ENCODE peak calls at places on chromosomes 12 and 14, in nine cellular contexts. One of them, this sample, is unnamed.

GRCh38 chr14:38419579-38419978 is 163.7 kb upstream of the CLEC14A start:
- DNase-seq in KG1: no peak
- DNase-seq in activated T-helper 1 cell treated with anti-CD3 and anti-CD28 coated beads, Interleukin-2, amount 50 U/mL, for 16 hours: no peak
- DNase-seq in AG04449: no peak
- DNase-seq in heart right ventricle: no peak
- DNase-seq in dorsolateral prefrontal cortex: no peak
- DNase-seq in B cell: no peak
- DNase-seq in HEK293T: no peak
- DNase-seq in lower leg skin: no peak
- DNase-seq in this sample: no peak

GRCh38 chr12:51549637-51550036 is 41.4 kb upstream of the SCN8A start:
- DNase-seq in HEK293T: no peak
- DNase-seq in B cell: no peak
- DNase-seq in AG04449: peak
- DNase-seq in activated T-helper 1 cell treated with anti-CD3 and anti-CD28 coated beads, Interleukin-2, amount 50 U/mL, for 16 hours: no peak
- DNase-seq in KG1: no peak
- DNase-seq in lower leg skin: no peak
- DNase-seq in dorsolateral prefrontal cortex: no peak
- DNase-seq in heart right ventricle: no peak
- DNase-seq in this sample: no peak

GRCh38 chr12:5614206-5614605 is 182.3 kb downstream of the NTF3 start:
- DNase-seq in dorsolateral prefrontal cortex: no peak
- DNase-seq in HEK293T: no peak
- DNase-seq in activated T-helper 1 cell treated with anti-CD3 and anti-CD28 coated beads, Interleukin-2, amount 50 U/mL, for 16 hours: no peak
- DNase-seq in heart right ventricle: no peak
- DNase-seq in AG04449: no peak
- DNase-seq in B cell: no peak
- DNase-seq in KG1: no peak
- DNase-seq in lower leg skin: no peak
- DNase-seq in this sample: no peak

GRCh38 chr12:70365648-70366518 is at the start of gene KCNMB4:
- DNase-seq in activated T-helper 1 cell treated with anti-CD3 and anti-CD28 coated beads, Interleukin-2, amount 50 U/mL, for 16 hours: peak
- DNase-seq in heart right ventricle: peak
- DNase-seq in HEK293T: peak
- DNase-seq in AG04449: no peak
- DNase-seq in KG1: peak
- DNase-seq in lower leg skin: peak
- DNase-seq in dorsolateral prefrontal cortex: peak
- DNase-seq in B cell: peak
- DNase-seq in this sample: peak

GRCh38 chr14:100102156-100102785 is 37.0 kb downstream of the EVL start:
- DNase-seq in activated T-helper 1 cell treated with anti-CD3 and anti-CD28 coated beads, Interleukin-2, amount 50 U/mL, for 16 hours: no peak
- DNase-seq in KG1: no peak
- DNase-seq in dorsolateral prefrontal cortex: no peak
- DNase-seq in B cell: no peak
- DNase-seq in heart right ventricle: no peak
- DNase-seq in AG04449: no peak
- DNase-seq in HEK293T: no peak
- DNase-seq in lower leg skin: no peak
- DNase-seq in this sample: peak

GRCh38 chr14:30243157-30243556 is 315.5 kb upstream of the PRKD1 start:
- DNase-seq in dorsolateral prefrontal cortex: no peak
- DNase-seq in KG1: no peak
- DNase-seq in lower leg skin: no peak
- DNase-seq in HEK293T: no peak
- DNase-seq in B cell: no peak
- DNase-seq in activated T-helper 1 cell treated with anti-CD3 and anti-CD28 coated beads, Interleukin-2, amount 50 U/mL, for 16 hours: no peak
- DNase-seq in heart right ventricle: no peak
- DNase-seq in AG04449: no peak
- DNase-seq in this sample: no peak

GRCh38 chr14:69105326-69105725 is 47.6 kb downstream of the DCAF5 start:
- DNase-seq in dorsolateral prefrontal cortex: no peak
- DNase-seq in KG1: no peak
- DNase-seq in AG04449: no peak
- DNase-seq in heart right ventricle: no peak
- DNase-seq in HEK293T: no peak
- DNase-seq in activated T-helper 1 cell treated with anti-CD3 and anti-CD28 coated beads, Interleukin-2, amount 50 U/mL, for 16 hours: no peak
- DNase-seq in B cell: no peak
- DNase-seq in lower leg skin: no peak
- DNase-seq in this sample: no peak

GRCh38 chr14:103140316-103141109 is 17.3 kb downstream of the TNFAIP2 start:
- DNase-seq in KG1: no peak
- DNase-seq in HEK293T: no peak
- DNase-seq in lower leg skin: no peak
- DNase-seq in heart right ventricle: no peak
- DNase-seq in AG04449: no peak
- DNase-seq in B cell: peak
- DNase-seq in dorsolateral prefrontal cortex: no peak
- DNase-seq in activated T-helper 1 cell treated with anti-CD3 and anti-CD28 coated beads, Interleukin-2, amount 50 U/mL, for 16 hours: no peak
- DNase-seq in this sample: no peak

GRCh38 chr12:130714091-130714590 is 2.0 kb downstream of the RIMBP2 start:
- DNase-seq in dorsolateral prefrontal cortex: peak
- DNase-seq in HEK293T: no peak
- DNase-seq in lower leg skin: no peak
- DNase-seq in B cell: no peak
- DNase-seq in KG1: no peak
- DNase-seq in activated T-helper 1 cell treated with anti-CD3 and anti-CD28 coated beads, Interleukin-2, amount 50 U/mL, for 16 hours: no peak
- DNase-seq in AG04449: no peak
- DNase-seq in heart right ventricle: no peak
- DNase-seq in this sample: no peak

GRCh38 chr14:85634205-85634604 is 104.3 kb downstream of the FLRT2 start:
- DNase-seq in lower leg skin: no peak
- DNase-seq in B cell: no peak
- DNase-seq in heart right ventricle: no peak
- DNase-seq in HEK293T: no peak
- DNase-seq in KG1: no peak
- DNase-seq in AG04449: no peak
- DNase-seq in activated T-helper 1 cell treated with anti-CD3 and anti-CD28 coated beads, Interleukin-2, amount 50 U/mL, for 16 hours: no peak
- DNase-seq in dorsolateral prefrontal cortex: no peak
- DNase-seq in this sample: no peak

GRCh38 chr12:51009038-51009437 is 17.1 kb downstream of the SLC11A2 start:
- DNase-seq in activated T-helper 1 cell treated with anti-CD3 and anti-CD28 coated beads, Interleukin-2, amount 50 U/mL, for 16 hours: no peak
- DNase-seq in AG04449: no peak
- DNase-seq in heart right ventricle: peak
- DNase-seq in dorsolateral prefrontal cortex: peak
- DNase-seq in lower leg skin: peak
- DNase-seq in HEK293T: no peak
- DNase-seq in KG1: peak
- DNase-seq in B cell: peak
- DNase-seq in this sample: no peak

GRCh38 chr12:22541496-22541895 is 2.8 kb downstream of the C2CD5 start:
- DNase-seq in KG1: no peak
- DNase-seq in heart right ventricle: no peak
- DNase-seq in B cell: no peak
- DNase-seq in AG04449: no peak
- DNase-seq in HEK293T: no peak
- DNase-seq in dorsolateral prefrontal cortex: no peak
- DNase-seq in lower leg skin: no peak
- DNase-seq in activated T-helper 1 cell treated with anti-CD3 and anti-CD28 coated beads, Interleukin-2, amount 50 U/mL, for 16 hours: no peak
- DNase-seq in this sample: no peak

GRCh38 chr14:96053600-96054381 is 14.6 kb downstream of the C14orf132 start:
- DNase-seq in AG04449: peak
- DNase-seq in B cell: no peak
- DNase-seq in KG1: no peak
- DNase-seq in heart right ventricle: peak
- DNase-seq in dorsolateral prefrontal cortex: peak
- DNase-seq in HEK293T: no peak
- DNase-seq in lower leg skin: peak
- DNase-seq in activated T-helper 1 cell treated with anti-CD3 and anti-CD28 coated beads, Interleukin-2, amount 50 U/mL, for 16 hours: no peak
- DNase-seq in this sample: no peak

GRCh38 chr12:114343585-114343984 is 62.4 kb downstream of the TBX5 start:
- DNase-seq in B cell: no peak
- DNase-seq in lower leg skin: no peak
- DNase-seq in KG1: no peak
- DNase-seq in HEK293T: no peak
- DNase-seq in activated T-helper 1 cell treated with anti-CD3 and anti-CD28 coated beads, Interleukin-2, amount 50 U/mL, for 16 hours: no peak
- DNase-seq in heart right ventricle: no peak
- DNase-seq in AG04449: no peak
- DNase-seq in dorsolateral prefrontal cortex: no peak
- DNase-seq in this sample: no peak

GRCh38 chr12:104656921-104657320 is 200.2 kb downstream of the CHST11 start:
- DNase-seq in lower leg skin: peak
- DNase-seq in AG04449: no peak
- DNase-seq in HEK293T: no peak
- DNase-seq in activated T-helper 1 cell treated with anti-CD3 and anti-CD28 coated beads, Interleukin-2, amount 50 U/mL, for 16 hours: no peak
- DNase-seq in KG1: no peak
- DNase-seq in dorsolateral prefrontal cortex: no peak
- DNase-seq in B cell: no peak
- DNase-seq in heart right ventricle: no peak
- DNase-seq in this sample: no peak

GRCh38 chr12:47621960-47622359 is 83.9 kb downstream of the RPAP3 start:
- DNase-seq in AG04449: no peak
- DNase-seq in heart right ventricle: no peak
- DNase-seq in dorsolateral prefrontal cortex: no peak
- DNase-seq in HEK293T: no peak
- DNase-seq in B cell: no peak
- DNase-seq in lower leg skin: no peak
- DNase-seq in KG1: no peak
- DNase-seq in activated T-helper 1 cell treated with anti-CD3 and anti-CD28 coated beads, Interleukin-2, amount 50 U/mL, for 16 hours: no peak
- DNase-seq in this sample: no peak

GRCh38 chr12:47840571-47840970 is 20.9 kb upstream of the HDAC7 start:
- DNase-seq in dorsolateral prefrontal cortex: no peak
- DNase-seq in KG1: no peak
- DNase-seq in HEK293T: no peak
- DNase-seq in lower leg skin: no peak
- DNase-seq in activated T-helper 1 cell treated with anti-CD3 and anti-CD28 coated beads, Interleukin-2, amount 50 U/mL, for 16 hours: no peak
- DNase-seq in AG04449: no peak
- DNase-seq in heart right ventricle: no peak
- DNase-seq in B cell: no peak
- DNase-seq in this sample: no peak

GRCh38 chr12:104049278-104050257 is at the start of gene GLT8D2:
- DNase-seq in AG04449: no peak
- DNase-seq in KG1: no peak
- DNase-seq in HEK293T: peak
- DNase-seq in dorsolateral prefrontal cortex: no peak
- DNase-seq in B cell: no peak
- DNase-seq in lower leg skin: no peak
- DNase-seq in heart right ventricle: peak
- DNase-seq in activated T-helper 1 cell treated with anti-CD3 and anti-CD28 coated beads, Interleukin-2, amount 50 U/mL, for 16 hours: no peak
- DNase-seq in this sample: no peak

GRCh38 chr14:106419432-106419831 is 893.0 kb downstream of the TMEM121 start:
- DNase-seq in dorsolateral prefrontal cortex: no peak
- DNase-seq in KG1: no peak
- DNase-seq in activated T-helper 1 cell treated with anti-CD3 and anti-CD28 coated beads, Interleukin-2, amount 50 U/mL, for 16 hours: no peak
- DNase-seq in heart right ventricle: no peak
- DNase-seq in AG04449: no peak
- DNase-seq in lower leg skin: no peak
- DNase-seq in HEK293T: no peak
- DNase-seq in B cell: no peak
- DNase-seq in this sample: no peak

GRCh38 chr14:68797180-68797670 is 4.4 kb upstream of the ZFP36L1 start:
- DNase-seq in HEK293T: no peak
- DNase-seq in KG1: no peak
- DNase-seq in heart right ventricle: no peak
- DNase-seq in dorsolateral prefrontal cortex: no peak
- DNase-seq in B cell: no peak
- DNase-seq in activated T-helper 1 cell treated with anti-CD3 and anti-CD28 coated beads, Interleukin-2, amount 50 U/mL, for 16 hours: no peak
- DNase-seq in lower leg skin: peak
- DNase-seq in AG04449: no peak
- DNase-seq in this sample: peak

GRCh38 chr14:70011098-70011497 is 131.9 kb downstream of the SMOC1 start:
- DNase-seq in lower leg skin: no peak
- DNase-seq in dorsolateral prefrontal cortex: no peak
- DNase-seq in KG1: no peak
- DNase-seq in AG04449: no peak
- DNase-seq in activated T-helper 1 cell treated with anti-CD3 and anti-CD28 coated beads, Interleukin-2, amount 50 U/mL, for 16 hours: no peak
- DNase-seq in HEK293T: no peak
- DNase-seq in heart right ventricle: no peak
- DNase-seq in B cell: no peak
- DNase-seq in this sample: no peak

GRCh38 chr12:1922075-1922709 is 3.7 kb upstream of the CACNA2D4 start:
- DNase-seq in AG04449: no peak
- DNase-seq in heart right ventricle: no peak
- DNase-seq in activated T-helper 1 cell treated with anti-CD3 and anti-CD28 coated beads, Interleukin-2, amount 50 U/mL, for 16 hours: no peak
- DNase-seq in lower leg skin: no peak
- DNase-seq in KG1: no peak
- DNase-seq in HEK293T: no peak
- DNase-seq in dorsolateral prefrontal cortex: no peak
- DNase-seq in B cell: no peak
- DNase-seq in this sample: no peak

GRCh38 chr14:21025374-21026151 is 702 bp upstream of the NDRG2 start:
- DNase-seq in B cell: no peak
- DNase-seq in dorsolateral prefrontal cortex: peak
- DNase-seq in KG1: no peak
- DNase-seq in activated T-helper 1 cell treated with anti-CD3 and anti-CD28 coated beads, Interleukin-2, amount 50 U/mL, for 16 hours: no peak
- DNase-seq in heart right ventricle: peak
- DNase-seq in AG04449: no peak
- DNase-seq in HEK293T: no peak
- DNase-seq in lower leg skin: peak
- DNase-seq in this sample: no peak

GRCh38 chr14:104284107-104284592 is 145.8 kb downstream of the KIF26A start:
- DNase-seq in heart right ventricle: no peak
- DNase-seq in KG1: no peak
- DNase-seq in AG04449: no peak
- DNase-seq in activated T-helper 1 cell treated with anti-CD3 and anti-CD28 coated beads, Interleukin-2, amount 50 U/mL, for 16 hours: no peak
- DNase-seq in dorsolateral prefrontal cortex: peak
- DNase-seq in B cell: no peak
- DNase-seq in lower leg skin: no peak
- DNase-seq in HEK293T: no peak
- DNase-seq in this sample: no peak

GRCh38 chr12:39538679-39539104 is 80.9 kb downstream of the ABCD2 start:
- DNase-seq in lower leg skin: no peak
- DNase-seq in HEK293T: no peak
- DNase-seq in KG1: no peak
- DNase-seq in activated T-helper 1 cell treated with anti-CD3 and anti-CD28 coated beads, Interleukin-2, amount 50 U/mL, for 16 hours: no peak
- DNase-seq in dorsolateral prefrontal cortex: no peak
- DNase-seq in heart right ventricle: no peak
- DNase-seq in AG04449: no peak
- DNase-seq in B cell: no peak
- DNase-seq in this sample: no peak

GRCh38 chr14:68937790-68938514 is 41.1 kb downstream of the ACTN1 start:
- DNase-seq in B cell: no peak
- DNase-seq in heart right ventricle: peak
- DNase-seq in dorsolateral prefrontal cortex: peak
- DNase-seq in activated T-helper 1 cell treated with anti-CD3 and anti-CD28 coated beads, Interleukin-2, amount 50 U/mL, for 16 hours: no peak
- DNase-seq in lower leg skin: no peak
- DNase-seq in KG1: no peak
- DNase-seq in HEK293T: no peak
- DNase-seq in AG04449: no peak
- DNase-seq in this sample: no peak

GRCh38 chr12:11980133-11980532 is 90.6 kb upstream of the BCL2L14 start:
- DNase-seq in KG1: no peak
- DNase-seq in B cell: no peak
- DNase-seq in activated T-helper 1 cell treated with anti-CD3 and anti-CD28 coated beads, Interleukin-2, amount 50 U/mL, for 16 hours: no peak
- DNase-seq in lower leg skin: no peak
- DNase-seq in HEK293T: no peak
- DNase-seq in dorsolateral prefrontal cortex: no peak
- DNase-seq in heart right ventricle: no peak
- DNase-seq in AG04449: no peak
- DNase-seq in this sample: no peak

GRCh38 chr12:53940448-53941014 is 1.9 kb downstream of the HOXC13 start:
- DNase-seq in HEK293T: no peak
- DNase-seq in AG04449: no peak
- DNase-seq in heart right ventricle: no peak
- DNase-seq in activated T-helper 1 cell treated with anti-CD3 and anti-CD28 coated beads, Interleukin-2, amount 50 U/mL, for 16 hours: no peak
- DNase-seq in KG1: no peak
- DNase-seq in lower leg skin: no peak
- DNase-seq in dorsolateral prefrontal cortex: no peak
- DNase-seq in B cell: no peak
- DNase-seq in this sample: no peak

GRCh38 chr12:86774841-86775386 is 518.7 kb upstream of the MGAT4C start:
- DNase-seq in lower leg skin: no peak
- DNase-seq in heart right ventricle: no peak
- DNase-seq in B cell: no peak
- DNase-seq in AG04449: no peak
- DNase-seq in activated T-helper 1 cell treated with anti-CD3 and anti-CD28 coated beads, Interleukin-2, amount 50 U/mL, for 16 hours: no peak
- DNase-seq in dorsolateral prefrontal cortex: no peak
- DNase-seq in HEK293T: no peak
- DNase-seq in KG1: no peak
- DNase-seq in this sample: no peak

GRCh38 chr14:95515080-95515489 is 1.4 kb downstream of the SYNE3 start:
- DNase-seq in dorsolateral prefrontal cortex: peak
- DNase-seq in lower leg skin: no peak
- DNase-seq in heart right ventricle: no peak
- DNase-seq in B cell: no peak
- DNase-seq in HEK293T: no peak
- DNase-seq in KG1: no peak
- DNase-seq in activated T-helper 1 cell treated with anti-CD3 and anti-CD28 coated beads, Interleukin-2, amount 50 U/mL, for 16 hours: no peak
- DNase-seq in AG04449: no peak
- DNase-seq in this sample: no peak

GRCh38 chr12:2049604-2050540 is 2.9 kb upstream of the CACNA1C start:
- DNase-seq in HEK293T: no peak
- DNase-seq in AG04449: no peak
- DNase-seq in activated T-helper 1 cell treated with anti-CD3 and anti-CD28 coated beads, Interleukin-2, amount 50 U/mL, for 16 hours: no peak
- DNase-seq in dorsolateral prefrontal cortex: no peak
- DNase-seq in KG1: no peak
- DNase-seq in heart right ventricle: no peak
- DNase-seq in lower leg skin: no peak
- DNase-seq in B cell: no peak
- DNase-seq in this sample: no peak